ENCODE peak calls at places on chromosomes 11 and 22, in ten cellular contexts. V, Y, K, S, B, T, X, R, J and U are unnamed samples. For H3K27me3, the result is how much of the 10 kb centered on the place peaks cover.

GRCh38 chr22:41377846-41378245 is 3.9 kb upstream of the TEF start:
- DNase-seq in S (no peak), K (no peak), X (no peak), T (no peak), R (no peak), J (no peak), V (no peak), Y (no peak), B (no peak), U (no peak)

GRCh38 chr11:3995949-3996554 is 98.5 kb upstream of the RRM1 start:
- DNase-seq in X (no peak), R (no peak), S (no peak), V (peak), Y (no peak), B (no peak), T (no peak), J (peak), K (no peak), U (no peak)

GRCh38 chr11:131544591-131544990 is 174.2 kb downstream of the NTM start:
- DNase-seq in B (no peak), R (no peak), T (no peak), Y (no peak), K (no peak), X (no peak), J (no peak), V (no peak), S (no peak), U (no peak)

GRCh38 chr11:107791343-107792048 is 67.1 kb downstream of the SLC35F2 start:
- DNase-seq in J (no peak), S (no peak), B (no peak), V (no peak), X (no peak), Y (no peak), T (no peak), R (no peak), K (no peak), U (no peak)

GRCh38 chr11:57643802-57644201 is 5.9 kb downstream of the YPEL4 start:
- DNase-seq in J (peak), K (no peak), B (no peak), X (no peak), T (no peak), Y (no peak), V (no peak), R (no peak), S (no peak), U (no peak)

GRCh38 chr11:2540521-2541320 is 95.9 kb downstream of the KCNQ1 start:
- DNase-seq in V (no peak), X (no peak), R (no peak), T (no peak), S (peak), B (no peak), Y (peak), K (peak), J (no peak), U (no peak)

GRCh38 chr11:116379185-116379828 is 393.5 kb downstream of the BUD13 start:
- DNase-seq in B (no peak), V (peak), X (peak), T (no peak), S (no peak), Y (peak), K (no peak), R (peak), J (peak), U (no peak)

GRCh38 chr11:111379500-111380136 is 543 bp upstream of the POU2AF1 start:
- DNase-seq in J (no peak), R (no peak), V (no peak), S (no peak), B (no peak), Y (no peak), X (no peak), K (no peak), T (no peak), U (no peak)

GRCh38 chr11:14872032-14872431 is 20.0 kb downstream of the CYP2R1 start:
- DNase-seq in X (no peak), R (no peak), V (no peak), T (no peak), B (no peak), Y (no peak), S (no peak), K (no peak), J (peak), U (no peak)

GRCh38 chr11:47280099-47280498 is 10.2 kb downstream of the MADD start:
- DNase-seq in X (no peak), J (no peak), K (no peak), V (no peak), R (no peak), S (no peak), B (no peak), T (no peak), Y (no peak), U (no peak)

GRCh38 chr22:28481725-28482124 is 197.9 kb downstream of the TTC28 start:
- DNase-seq in X (no peak), K (no peak), T (no peak), J (no peak), R (no peak), V (no peak), S (no peak), B (no peak), Y (no peak), U (no peak)

GRCh38 chr11:124276081-124276480 is 19.9 kb downstream of the OR8G5 start:
- DNase-seq in V (no peak), X (no peak), J (peak), R (peak), K (no peak), T (no peak), B (no peak), S (no peak), Y (no peak), U (no peak)

GRCh38 chr11:35717043-35717442 is 54.5 kb downstream of the TRIM44 start:
- DNase-seq in R (no peak), K (no peak), T (no peak), V (no peak), S (no peak), B (no peak), Y (no peak), J (no peak), X (no peak), U (no peak)

GRCh38 chr11:83256602-83257340 is 29.4 kb downstream of the CCDC90B start:
- DNase-seq in V (no peak), R (peak), S (no peak), K (no peak), T (no peak), X (no peak), Y (no peak), B (no peak), J (no peak), U (no peak)

GRCh38 chr11:71080239-71081097 is 171.9 kb downstream of the SHANK2 start:
- DNase-seq in K (peak), J (peak), R (peak), V (peak), S (no peak), Y (peak), B (no peak), X (peak), T (no peak), U (no peak)

GRCh38 chr11:75240381-75241035 is at the start of gene TPBGL:
- DNase-seq in J (no peak), B (no peak), X (no peak), K (peak), Y (peak), T (no peak), S (peak), R (no peak), V (no peak), U (no peak)

GRCh38 chr22:37330200-37331033 is 48.1 kb downstream of the CYTH4 start:
- DNase-seq in S (no peak), B (no peak), R (peak), V (peak), Y (peak), T (no peak), J (peak), K (peak), X (peak), U (no peak)

GRCh38 chr11:95074806-95075563 is 8.3 kb downstream of the SRSF8 start:
- DNase-seq in S (no peak), Y (peak), B (no peak), J (no peak), V (no peak), X (peak), R (peak), K (peak), T (no peak), U (no peak)

GRCh38 chr22:46220921-46221320 is 29.2 kb downstream of the CDPF1 start:
- DNase-seq in V (peak), B (no peak), Y (no peak), S (no peak), X (no peak), T (no peak), R (no peak), K (no peak), J (peak), U (no peak)

GRCh38 chr11:61602775-61603569 is 22.1 kb upstream of the SYT7 start:
- DNase-seq in B (no peak), T (no peak), K (peak), S (peak), V (peak), Y (peak), R (peak), J (peak), X (peak), U (no peak)

GRCh38 chr11:10019906-10020682 is 273.9 kb downstream of the SBF2 start:
- DNase-seq in S (no peak), J (no peak), V (no peak), Y (peak), R (peak), T (no peak), K (no peak), B (no peak), X (peak), U (no peak)

GRCh38 chr22:30824096-30824495 is 129.4 kb downstream of the OSBP2 start:
- DNase-seq in R (no peak), T (no peak), J (no peak), Y (no peak), B (no peak), K (peak), S (peak), V (no peak), X (no peak), U (no peak)

GRCh38 chr11:106467486-106467885 is 390.0 kb downstream of the AASDHPPT start:
- DNase-seq in Y (no peak), K (no peak), T (no peak), R (peak), B (no peak), J (no peak), V (no peak), S (no peak), X (no peak), U (no peak)

GRCh38 chr22:21070690-21071615 is 25.2 kb downstream of the LRRC74B start:
- DNase-seq in Y (no peak), B (no peak), X (no peak), J (no peak), T (no peak), V (no peak), S (no peak), R (no peak), K (no peak), U (no peak)

GRCh38 chr22:21068681-21069276 is 23.0 kb downstream of the LRRC74B start:
- DNase-seq in R (no peak), S (no peak), X (no peak), J (no peak), B (no peak), Y (no peak), T (no peak), V (no peak), K (no peak), U (no peak)

GRCh38 chr22:21067075-21067900 is 21.5 kb downstream of the LRRC74B start:
- DNase-seq in V (no peak), S (no peak), T (no peak), R (no peak), J (no peak), K (no peak), X (no peak), B (no peak), Y (peak), U (no peak)

GRCh38 chr22:21067901-21068680 is 22.3 kb downstream of the LRRC74B start:
- DNase-seq in X (no peak), J (no peak), V (no peak), S (no peak), T (no peak), R (no peak), B (no peak), Y (no peak), K (no peak), U (no peak)

DNA sequence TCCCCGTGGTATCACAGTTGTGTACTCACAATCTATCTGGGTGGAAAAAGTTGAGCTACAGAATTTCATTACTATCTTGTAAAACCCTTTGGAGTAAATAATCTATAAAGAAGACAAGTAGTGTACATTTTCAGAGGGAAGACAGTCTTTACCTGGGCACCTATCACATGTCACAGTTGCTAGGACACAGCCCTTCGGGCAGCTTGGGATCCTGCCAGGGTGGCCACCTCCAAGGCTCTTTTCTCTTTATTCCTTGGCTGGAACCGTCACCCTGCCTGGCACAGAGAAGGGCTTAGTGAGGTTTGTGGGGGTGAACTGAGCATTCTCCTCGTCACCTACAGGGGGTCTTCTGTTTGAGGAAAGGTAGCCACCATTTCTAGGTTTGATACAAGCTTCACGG is 23.6 kb downstream of the LRRC74B start:
- DNase-seq in K (no peak), R (no peak), S (no peak), J (no peak), V (no peak), Y (no peak), B (no peak), X (no peak), T (no peak), U (no peak)
- H3K27me3 ChIP-seq in K (under half), R (under half), S (under half), J (under half), V (under half), Y (under half), B (under half), X (under half), T (under half), U (under half)

GRCh38 chr11:66856496-66857233 is at the start of gene LRFN4:
- DNase-seq in Y (no peak), B (no peak), J (no peak), X (peak), V (no peak), K (peak), S (no peak), T (no peak), R (no peak), U (peak)
- H3K4me3 ChIP-seq in Y (peak), B (peak), J (peak), X (peak), V (peak), K (peak), S (peak), T (peak), R (peak), U (peak)

GRCh38 chr11:120511804-120512726 is 517 bp downstream of the GRIK4 start:
- DNase-seq in V (no peak), R (no peak), B (no peak), Y (peak), T (no peak), X (no peak), K (peak), S (peak), J (no peak), U (no peak)
- H3K27me3 ChIP-seq in V (under half), R (under half), B (under half), Y (under half), T (under half), X (under half), K (half or more), S (under half), J (under half), U (under half)

GRCh38 chr11:65152157-65152556 is 17.8 kb upstream of the SYVN1 start:
- DNase-seq in Y (no peak), S (no peak), K (no peak), T (no peak), B (no peak), X (no peak), J (no peak), V (no peak), R (peak), U (no peak)

GRCh38 chr11:65150513-65151271 is 16.4 kb upstream of the SYVN1 start:
- DNase-seq in V (peak), X (peak), Y (peak), B (no peak), K (peak), R (peak), S (peak), T (no peak), J (peak), U (no peak)

GRCh38 chr11:65148657-65149056 is 14.3 kb upstream of the SYVN1 start:
- DNase-seq in X (no peak), Y (no peak), S (no peak), B (no peak), R (no peak), J (no peak), T (no peak), K (no peak), V (no peak), U (no peak)

GRCh38 chr11:65151500-65151899 is 17.2 kb upstream of the SYVN1 start:
- DNase-seq in Y (no peak), S (peak), R (no peak), V (no peak), B (no peak), X (no peak), T (no peak), J (no peak), K (no peak), U (no peak)

DNA sequence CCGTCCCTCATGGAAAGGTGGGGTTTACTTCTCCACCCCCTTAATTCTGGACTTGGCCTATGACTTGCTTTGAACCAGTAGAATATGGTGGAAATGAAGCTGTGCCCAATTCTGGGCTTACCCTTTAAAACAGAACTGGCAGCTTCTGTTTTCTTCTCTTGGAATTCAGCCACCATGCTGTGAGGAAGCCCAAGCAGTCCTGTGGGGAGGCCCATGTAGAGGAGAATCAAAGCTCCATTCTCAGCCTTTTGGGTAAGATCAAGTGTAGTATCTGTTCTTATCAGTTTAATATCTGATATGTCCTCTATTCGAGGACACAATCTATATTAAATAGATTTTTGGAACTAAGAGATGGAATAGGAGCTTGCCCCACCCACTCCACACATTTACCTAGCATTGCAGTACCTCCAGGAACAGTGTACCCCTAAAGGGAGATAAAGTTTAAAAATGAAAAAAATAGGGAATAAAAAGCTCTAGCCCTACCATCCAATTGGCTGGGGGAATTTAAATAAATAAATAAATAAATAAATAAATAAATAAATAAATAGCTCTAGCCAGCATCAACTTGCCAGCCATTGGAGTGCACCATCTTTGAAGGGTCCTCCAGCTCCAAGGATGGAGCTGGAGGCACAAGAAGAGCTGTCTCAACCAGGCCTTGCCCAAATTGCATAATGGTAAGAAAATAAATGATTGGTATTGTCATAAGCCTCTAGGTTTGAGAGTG is 13.2 kb upstream of the SYVN1 start:
- DNase-seq in B (no peak), J (no peak), X (no peak), S (no peak), K (no peak), V (no peak), T (no peak), R (no peak), Y (no peak), U (no peak)
- H3K4me3 ChIP-seq in B (no peak), J (no peak), X (no peak), S (no peak), K (no peak), V (no peak), T (no peak), R (no peak), Y (no peak), U (no peak)